ENCODE peak calls at places on chromosomes 3 and 15, in four cellular contexts. Y is HL-60, T is RWPE1, K is IMR-90. D is an unnamed sample.
A peak's percentile ranks its signal among the peaks of the same experiment; 100 is the strongest.

GRCh38 chr3:53668872-53669271 is 174.5 kb downstream of the CACNA1D start:
- DNase-seq in Y (no peak), T (no peak), K (no peak), D (no peak)

GRCh38 chr3:294096-294495 is 97.5 kb downstream of the CHL1 start:
- DNase-seq in Y (no peak), T (no peak), K (no peak), D (peak; percentile 64)

GRCh38 chr3:141828487-141829284 is 47.8 kb upstream of the ATP1B3 start:
- DNase-seq in Y (peak; percentile 12), T (peak; percentile 88), K (peak; percentile 3), D (peak; percentile 54)

GRCh38 chr3:175941352-175941751 is 1082.2 kb downstream of the NAALADL2 start:
- DNase-seq in Y (no peak), T (no peak), K (no peak), D (peak; percentile 56)

GRCh38 chr3:139434764-139435291 is 41.5 kb downstream of the RBP2 start:
- DNase-seq in Y (peak; percentile 14), T (peak; percentile 64), K (peak; percentile 28), D (peak; percentile 72)

GRCh38 chr3:197345381-197345780 is 47.0 kb upstream of the DLG1 start:
- DNase-seq in Y (no peak), T (no peak), K (no peak), D (no peak)

GRCh38 chr3:23159929-23160328 is 43.2 kb upstream of the UBE2E2 start:
- DNase-seq in Y (no peak), T (peak; percentile 64), K (peak; percentile 95), D (no peak)

GRCh38 chr15:30954674-30955073 is 36.8 kb downstream of the MTMR10 start:
- DNase-seq in Y (no peak), T (peak; percentile 29), K (peak; percentile 34), D (no peak)

GRCh38 chr15:81085213-81085612 is 48.9 kb upstream of the CFAP161 start:
- DNase-seq in Y (no peak), T (no peak), K (no peak), D (no peak)

GRCh38 chr3:127105996-127106855 is 86.7 kb upstream of the PRR23E start:
- DNase-seq in Y (no peak), T (no peak), K (no peak), D (no peak)

GRCh38 chr3:28940530-28940929 is 340.3 kb upstream of the RBMS3 start:
- DNase-seq in Y (no peak), T (no peak), K (peak; percentile 92), D (no peak)

GRCh38 chr3:194360568-194360967 is 9.0 kb downstream of the LRRC15 start:
- DNase-seq in Y (no peak), T (no peak), K (no peak), D (no peak)

GRCh38 chr15:69996842-69997478 is 100.8 kb downstream of the TLE3 start:
- DNase-seq in Y (no peak), T (no peak), K (no peak), D (peak; percentile 52)

GRCh38 chr15:90637693-90638092 is 79.5 kb upstream of the BLM start:
- DNase-seq in Y (no peak), T (no peak), K (no peak), D (no peak)

GRCh38 chr3:168025076-168025475 is 70.6 kb downstream of the GOLIM4 start:
- DNase-seq in Y (no peak), T (no peak), K (peak; percentile 52), D (no peak)

GRCh38 chr3:153624310-153625030 is 462.4 kb downstream of the RAP2B start:
- DNase-seq in Y (no peak), T (no peak), K (no peak), D (no peak)

GRCh38 chr15:84982301-84982920 is 755 bp downstream of the PDE8A start:
- DNase-seq in Y (no peak), T (no peak), K (peak; percentile 18), D (peak; percentile 42)

GRCh38 chr15:43270676-43271306 is 4.1 kb upstream of the TGM5 start:
- DNase-seq in Y (peak; percentile 80), T (no peak), K (no peak), D (no peak)

GRCh38 chr15:89416339-89417183 is 79.8 kb downstream of the RHCG start:
- DNase-seq in Y (peak; percentile 75), T (peak; percentile 89), K (peak; percentile 50), D (peak; percentile 91)

GRCh38 chr15:77840962-77841361 is 208.2 kb upstream of the LINGO1 start:
- DNase-seq in Y (no peak), T (peak; percentile 92), K (peak; percentile 80), D (no peak)

GRCh38 chr15:33852570-33852969 is 115.7 kb upstream of the CHRM5 start:
- DNase-seq in Y (no peak), T (peak; percentile 16), K (peak; percentile 78), D (no peak)

GRCh38 chr15:78065973-78066946 is 11.3 kb downstream of the TBC1D2B start:
- DNase-seq in Y (no peak), T (no peak), K (no peak), D (no peak)

GRCh38 chr3:170506556-170506955 is 79.3 kb downstream of the SLC7A14 start:
- DNase-seq in Y (no peak), T (no peak), K (peak; percentile 71), D (peak; percentile 41)

DNA sequence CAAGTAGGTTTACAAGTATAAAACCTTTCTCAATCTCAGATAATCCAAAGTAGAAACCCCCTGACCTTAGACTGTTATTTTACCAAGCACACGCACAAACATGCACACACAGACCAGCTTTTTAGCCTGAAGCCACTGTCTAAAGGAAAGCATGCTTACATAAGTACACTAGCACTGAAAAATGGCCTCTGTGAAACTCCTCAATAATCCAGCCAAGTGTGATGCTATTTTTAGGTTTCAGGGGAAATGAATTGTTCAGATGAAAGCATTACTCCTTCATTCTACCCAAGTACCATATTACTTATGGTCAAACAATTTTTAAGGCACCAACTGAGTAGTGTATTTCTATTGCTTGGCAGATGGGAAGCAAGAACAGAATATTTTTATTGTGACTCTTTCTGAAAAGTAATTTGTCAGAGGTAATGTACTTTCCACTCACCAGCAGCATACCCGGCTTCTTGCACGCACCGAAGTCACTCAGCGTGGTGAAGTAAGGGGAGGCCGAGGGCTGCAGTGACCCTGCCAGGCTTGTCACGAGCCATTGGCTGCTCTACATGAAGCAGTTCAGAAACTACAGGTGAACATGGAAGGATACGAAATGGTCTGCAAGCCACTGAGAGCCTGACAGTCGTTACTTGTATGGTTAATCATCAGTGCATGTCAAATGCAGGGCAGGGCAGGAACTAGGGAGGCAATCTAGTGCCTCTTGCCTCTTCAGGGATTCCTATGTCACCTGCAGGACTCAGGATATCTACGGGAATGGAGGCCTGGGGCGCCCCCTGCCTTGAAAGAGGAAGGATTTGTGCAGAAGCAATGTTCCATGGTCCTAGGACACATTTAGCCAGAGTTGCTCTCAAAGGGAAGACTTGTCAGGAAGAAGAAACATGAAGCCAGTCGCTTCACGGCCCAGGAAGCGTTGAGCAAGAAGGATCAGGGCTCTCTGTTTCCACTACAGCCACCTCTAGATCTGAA is 106.6 kb downstream of the GABRB3 start:
- DNase-seq in Y (no peak), T (no peak), K (no peak), D (no peak)
- TF ChIP-seq CTCF in Y (no peak), T (no peak), K (no peak), D (no peak)

DNA sequence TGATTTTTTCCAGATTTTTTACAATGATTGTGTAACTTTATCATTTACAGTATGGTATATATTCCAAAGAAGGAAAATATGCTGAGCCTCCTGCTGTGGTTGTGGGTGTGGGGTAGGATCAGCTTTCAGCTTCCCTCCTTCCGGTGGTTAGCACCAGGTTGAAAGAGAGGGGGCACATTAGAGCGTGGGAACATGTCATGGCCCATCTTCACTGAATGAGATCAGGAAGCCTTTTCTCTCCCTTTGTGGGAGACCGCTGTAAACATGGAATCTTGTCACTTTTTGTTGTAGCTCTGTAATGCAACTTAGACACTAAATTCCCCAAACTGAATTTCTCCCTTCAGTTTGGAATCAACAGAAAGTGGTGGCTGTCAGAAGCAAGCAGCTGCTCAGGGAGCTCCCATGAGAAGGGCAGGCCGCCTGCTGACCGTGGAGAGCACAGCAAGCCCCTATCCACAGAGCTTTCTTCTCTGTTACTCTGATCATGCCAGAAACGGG is 86.7 kb upstream of the LIMD1 start:
- DNase-seq in Y (no peak), T (no peak), K (peak; percentile 87), D (no peak)
- TF ChIP-seq CTCF in Y (no peak), T (no peak), K (peak; percentile 62), D (no peak)

DNA sequence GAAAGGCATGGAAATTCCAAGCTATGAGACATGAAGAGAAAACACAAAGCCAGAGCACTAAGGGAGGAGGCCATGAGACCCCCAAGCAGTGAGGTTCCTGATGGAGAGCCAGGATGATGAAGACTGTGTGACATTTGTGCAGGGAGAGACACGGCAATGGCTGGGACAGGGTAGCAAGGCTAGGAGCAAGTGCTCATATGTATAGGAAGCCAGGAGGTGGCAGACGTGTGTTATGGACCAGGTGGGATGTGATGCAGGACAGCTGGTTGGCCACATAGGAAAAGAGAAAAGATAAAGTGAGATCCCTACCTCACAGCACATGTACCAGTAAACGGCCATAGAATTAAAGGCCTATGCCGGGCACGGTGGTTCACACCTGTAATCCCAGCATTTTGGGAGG is 112.7 kb downstream of the APBA2 start:
- DNase-seq in Y (no peak), T (no peak), K (no peak), D (no peak)
- TF ChIP-seq CTCF in Y (no peak), T (no peak), K (no peak), D (no peak)

GRCh38 chr15:46502668-46503067 is 867.8 kb downstream of the SQOR start:
- DNase-seq in Y (no peak), T (no peak), K (no peak), D (no peak)
- TF ChIP-seq CTCF in Y (no peak), T (no peak), K (no peak), D (no peak)

GRCh38 chr3:109155828-109156227 is 19.3 kb downstream of the C3orf85 start:
- DNase-seq in Y (no peak), T (no peak), K (no peak), D (peak; percentile 17)
- TF ChIP-seq CTCF in Y (no peak), T (no peak), K (no peak), D (no peak)

DNA sequence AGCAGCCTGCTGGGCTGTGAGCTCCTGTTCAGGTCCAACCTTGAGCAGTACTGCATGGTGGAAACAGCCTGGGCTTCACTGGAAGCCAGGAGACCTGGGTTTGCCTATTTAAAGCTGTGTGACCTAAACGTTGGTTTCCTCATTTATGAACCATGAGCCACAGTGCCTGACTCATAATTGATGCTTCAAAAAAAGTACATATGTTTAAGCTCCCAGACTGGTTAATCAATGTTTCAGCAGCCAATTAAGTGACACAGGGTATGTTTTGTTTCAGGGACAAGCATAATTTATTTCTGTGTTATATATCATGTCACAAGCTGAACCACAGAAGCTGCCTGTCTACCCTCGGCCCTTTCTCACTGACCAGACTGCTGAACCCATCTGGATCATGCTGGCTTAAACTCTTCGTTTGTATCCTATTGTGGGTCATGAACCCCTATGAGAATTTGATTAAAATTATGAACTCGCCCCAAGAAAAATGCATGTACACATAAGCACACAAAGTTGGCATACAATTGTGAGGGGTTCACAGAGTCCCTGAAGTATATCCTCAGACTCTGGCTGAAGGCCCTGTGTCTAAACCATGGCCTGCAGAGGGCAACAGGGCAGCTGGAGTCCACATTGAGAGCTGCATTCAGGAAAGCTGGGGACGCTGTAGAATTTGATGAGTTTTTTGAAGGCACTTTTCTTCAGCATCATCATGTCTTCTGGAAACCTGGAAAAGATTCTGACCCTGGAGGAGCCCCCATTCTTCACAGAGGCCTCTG is 23.7 kb downstream of the HDC start:
- DNase-seq in Y (no peak), T (no peak), K (peak; percentile 70), D (peak; percentile 11)
- TF ChIP-seq CTCF in Y (no peak), T (no peak), K (no peak), D (no peak)

GRCh38 chr3:150528359-150528797 is 17.9 kb downstream of the SERP1 start:
- DNase-seq in Y (no peak), T (peak; percentile 30), K (peak; percentile 52), D (no peak)
- TF ChIP-seq CTCF in Y (no peak), T (peak; percentile 55), K (peak; percentile 51), D (peak; percentile 39)

D was measured in Calu3.